ENCODE peak calls at places on chromosomes 7 and 10, in seven cellular contexts. Q is HuH-7.5, K is astrocyte of the spinal cord, W is AG20443, Z is prostate gland, O is EL, T is choroid plexus epithelial cell. N is an unnamed sample.

GRCh38 chr10:122121059-122121458 is 132.1 kb downstream of the TACC2 start:
- DNase-seq in Q (no peak), K (no peak), W (no peak), Z (peak; percentile 79), O (no peak), T (no peak), N (no peak)

GRCh38 chr10:30645340-30645827 is 15.8 kb upstream of the LYZL2 start:
- DNase-seq in Q (no peak), K (peak; percentile 38), W (peak; percentile 42), Z (no peak), O (peak; percentile 37), T (peak; percentile 55), N (no peak)

GRCh38 chr10:4650572-4650971 is 175.4 kb upstream of the AKR1E2 start:
- DNase-seq in Q (no peak), K (no peak), W (peak; percentile 74), Z (no peak), O (peak; percentile 7), T (peak; percentile 86), N (no peak)

GRCh38 chr10:16116404-16117304 is 256.3 kb upstream of the MINDY3 start:
- DNase-seq in Q (peak; percentile 23), K (no peak), W (peak; percentile 24), Z (no peak), O (peak; percentile 10), T (peak; percentile 28), N (no peak)

GRCh38 chr7:80722596-80723141 is 84.2 kb downstream of the CD36 start:
- DNase-seq in Q (no peak), K (peak; percentile 99), W (peak; percentile 89), Z (no peak), O (peak; percentile 100), T (peak; percentile 99), N (peak; percentile 89)

GRCh38 chr7:101121996-101122932 is 4.6 kb upstream of the SERPINE1 start:
- DNase-seq in Q (peak; percentile 75), K (peak; percentile 98), W (peak; percentile 87), Z (no peak), O (peak; percentile 100), T (peak; percentile 94), N (peak; percentile 98)

GRCh38 chr10:316390-316789 is 181.1 kb downstream of the ZMYND11 start:
- DNase-seq in Q (no peak), K (no peak), W (no peak), Z (no peak), O (no peak), T (no peak), N (no peak)

GRCh38 chr7:17822557-17823173 is 117.6 kb downstream of the SNX13 start:
- DNase-seq in Q (no peak), K (no peak), W (no peak), Z (no peak), O (no peak), T (no peak), N (no peak)

GRCh38 chr7:93307131-93307660 is 75.0 kb downstream of the VPS50 start:
- DNase-seq in Q (no peak), K (peak; percentile 56), W (peak; percentile 46), Z (no peak), O (peak; percentile 79), T (peak; percentile 81), N (peak; percentile 16)

GRCh38 chr10:3080608-3081007 is 13.3 kb downstream of the PFKP start:
- DNase-seq in Q (no peak), K (no peak), W (no peak), Z (no peak), O (no peak), T (no peak), N (no peak)

GRCh38 chr7:25722856-25723255 is 429.1 kb upstream of the NFE2L3 start:
- DNase-seq in Q (no peak), K (no peak), W (no peak), Z (no peak), O (no peak), T (no peak), N (no peak)

N was measured in amniotic stem cell.